ENCODE peak calls at places on chromosomes 12 and 14, in four cellular contexts. R, Y, M and S are unnamed samples.

GRCh38 chr12:6266431-6267006 is 44.0 kb upstream of the PLEKHG6 start:
- DNase-seq in R (peak), Y (no peak), M (no peak), S (no peak)

GRCh38 chr12:12877789-12878455 is 13.4 kb upstream of the GPRC5A start:
- DNase-seq in R (no peak), Y (no peak), M (no peak), S (no peak)

GRCh38 chr12:123013185-123014095 is 33.0 kb downstream of the ARL6IP4 start:
- DNase-seq in R (no peak), Y (no peak), M (no peak), S (no peak)

GRCh38 chr12:47753021-47754001 is 5.4 kb downstream of the RAPGEF3 start:
- DNase-seq in R (peak), Y (no peak), M (no peak), S (peak)

GRCh38 chr12:64528616-64529015 is 76.7 kb downstream of the TBK1 start:
- DNase-seq in R (no peak), Y (no peak), M (no peak), S (no peak)

GRCh38 chr14:88933203-88933602 is 108.8 kb downstream of the TTC8 start:
- DNase-seq in R (no peak), Y (no peak), M (no peak), S (no peak)

GRCh38 chr12:57766464-57767311 is at the start of gene CYP27B1:
- DNase-seq in R (peak), Y (no peak), M (no peak), S (no peak)

GRCh38 chr12:66235626-66236281 is 46.7 kb downstream of the IRAK3 start:
- DNase-seq in R (no peak), Y (no peak), M (no peak), S (no peak)

GRCh38 chr14:20614038-20614840 is 23.1 kb upstream of the RNASE12 start:
- DNase-seq in R (no peak), Y (peak), M (no peak), S (no peak)

GRCh38 chr14:65095633-65096205 is 6.6 kb downstream of the MAX start:
- DNase-seq in R (no peak), Y (peak), M (no peak), S (peak)

GRCh38 chr12:51371295-51371953 is 19.8 kb downstream of the GALNT6 start:
- DNase-seq in R (no peak), Y (peak), M (peak), S (peak)

GRCh38 chr14:32311294-32312009 is 17.6 kb upstream of the AKAP6 start:
- DNase-seq in R (no peak), Y (no peak), M (no peak), S (no peak)

GRCh38 chr12:2824541-2824940 is 10.3 kb downstream of the NRIP2 start:
- DNase-seq in R (no peak), Y (no peak), M (no peak), S (no peak)

GRCh38 chr12:115042341-115042740 is 358.4 kb upstream of the TBX3 start:
- DNase-seq in R (no peak), Y (no peak), M (no peak), S (no peak)

GRCh38 chr12:84497819-84498218 is 414.8 kb downstream of the SLC6A15 start:
- DNase-seq in R (no peak), Y (no peak), M (no peak), S (no peak)

GRCh38 chr12:74412607-74413230 is 124.9 kb upstream of the ATXN7L3B start:
- DNase-seq in R (no peak), Y (no peak), M (peak), S (no peak)

GRCh38 chr12:50999139-50999538 is 27.0 kb downstream of the SLC11A2 start:
- DNase-seq in R (no peak), Y (no peak), M (no peak), S (no peak)

GRCh38 chr12:115598827-115599226 is 678.7 kb downstream of the MED13L start:
- DNase-seq in R (no peak), Y (peak), M (no peak), S (no peak)

GRCh38 chr14:56414231-56414630 is 165.4 kb upstream of the TMEM260 start:
- DNase-seq in R (no peak), Y (no peak), M (no peak), S (no peak)

GRCh38 chr14:42163136-42163535 is 556.5 kb downstream of the LRFN5 start:
- DNase-seq in R (no peak), Y (no peak), M (no peak), S (no peak)

GRCh38 chr12:34396006-34396860 is 373.9 kb downstream of the ALG10 start:
- DNase-seq in R (peak), Y (peak), M (no peak), S (peak)

GRCh38 chr14:103136388-103137271 is 13.4 kb downstream of the TNFAIP2 start:
- DNase-seq in R (no peak), Y (no peak), M (no peak), S (no peak)

GRCh38 chr12:89225401-89225800 is 126.9 kb downstream of the DUSP6 start:
- DNase-seq in R (peak), Y (no peak), M (no peak), S (no peak)

GRCh38 chr12:106417926-106418910 is 60.7 kb downstream of the POLR3B start:
- DNase-seq in R (no peak), Y (peak), M (no peak), S (no peak)

GRCh38 chr12:12032260-12032761 is 38.4 kb upstream of the BCL2L14 start:
- DNase-seq in R (no peak), Y (no peak), M (no peak), S (no peak)

GRCh38 chr14:103545915-103546650 is 16.4 kb downstream of the BAG5 start:
- DNase-seq in R (no peak), Y (peak), M (no peak), S (no peak)

GRCh38 chr14:100056964-100057817 is 8.0 kb upstream of the EVL start:
- DNase-seq in R (no peak), Y (no peak), M (no peak), S (no peak)

GRCh38 chr12:13964666-13965065 is 16.7 kb downstream of the GRIN2B start:
- DNase-seq in R (no peak), Y (no peak), M (no peak), S (no peak)
- H3K27ac ChIP-seq in R (no peak), Y (no peak), M (no peak), S (no peak)

DNA sequence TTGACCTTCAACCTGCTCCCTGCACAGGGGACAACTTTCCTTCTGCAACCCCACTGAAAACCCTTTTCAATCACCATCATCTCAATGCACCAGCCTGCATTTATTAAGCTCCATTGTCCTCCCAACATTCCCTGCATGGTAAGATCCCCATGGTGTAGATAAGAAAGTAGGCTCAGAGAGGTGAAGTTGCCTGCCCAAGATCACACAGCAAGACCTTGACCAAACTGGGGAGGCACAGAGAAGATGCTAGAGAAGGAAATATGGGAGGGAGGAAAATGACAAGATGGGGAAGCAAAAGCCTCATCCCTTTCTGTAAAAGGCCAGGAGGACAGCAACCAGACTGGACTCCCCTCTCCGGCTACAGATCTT is 9.8 kb downstream of the MSI1 start:
- DNase-seq in R (no peak), Y (no peak), M (no peak), S (no peak)
- H3K27ac ChIP-seq in R (no peak), Y (no peak), M (no peak), S (no peak)

GRCh38 chr12:112005419-112006395 is 7.3 kb downstream of the TMEM116 start:
- DNase-seq in R (no peak), Y (no peak), M (no peak), S (peak)

GRCh38 chr12:111998015-111998414 is 14.9 kb downstream of the TMEM116 start:
- DNase-seq in R (no peak), Y (no peak), M (no peak), S (no peak)

GRCh38 chr12:112000806-112001205 is 12.2 kb downstream of the TMEM116 start:
- DNase-seq in R (no peak), Y (no peak), M (no peak), S (no peak)

GRCh38 chr12:112004041-112004440 is 8.9 kb downstream of the TMEM116 start:
- DNase-seq in R (no peak), Y (no peak), M (no peak), S (no peak)

DNA sequence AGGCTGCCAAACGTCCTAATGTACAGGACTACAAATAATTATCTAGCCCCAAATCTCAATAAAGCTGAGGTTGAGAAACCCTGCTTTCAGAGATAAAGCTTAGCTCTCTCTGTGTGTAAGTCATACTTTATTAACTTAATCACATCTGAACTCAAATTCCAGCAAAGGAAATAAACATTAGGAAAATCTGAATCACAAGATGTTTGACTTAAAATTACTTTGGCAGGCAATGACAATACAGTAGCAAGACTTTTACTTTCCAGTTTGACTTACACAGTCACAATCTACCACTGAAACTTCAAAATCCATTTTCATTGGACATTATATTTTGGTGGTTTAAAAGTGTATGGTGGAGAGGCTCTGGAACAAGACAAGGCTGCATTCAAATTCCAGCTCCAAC is 11.4 kb downstream of the TMEM116 start:
- DNase-seq in R (no peak), Y (no peak), M (no peak), S (no peak)
- H3K27ac ChIP-seq in R (no peak), Y (no peak), M (no peak), S (peak)

GRCh38 chr14:22512106-22512814 is 76.8 kb downstream of the DAD1 start:
- DNase-seq in R (no peak), Y (no peak), M (no peak), S (no peak)
- H3K27ac ChIP-seq in R (no peak), Y (no peak), M (no peak), S (peak)